ENCODE peak calls at places on chromosomes 5 and 9, in nine cellular contexts. P is mucosa of gallbladder; J is NCI-H524; X is NCI-H748 treated with DMSO at 0.1 percent for 48 hours; O is activated gamma-delta T cell treated with Interleukin-2 at 50 U/mL for 16 hours; S is AG04449; A is T-helper 2 cell; V is stimulated activated CD8-positive, alpha-beta memory T cell treated with anti-CD3 and anti-CD28 coated beads, Interleukin-7, amount 100 ng/mL, for 24 hours; G is stimulated activated CD4-positive, alpha-beta T cell treated with anti-CD3 and anti-CD28 coated beads, Interleukin-15, amount 100 ng/mL, for 24 hours. K is an unnamed sample.

GRCh38 chr9:3035594-3036389 is 191.9 kb upstream of the PUM3 start:
- DNase-seq in P (no peak), S (no peak), V (no peak), O (no peak), J (peak; percentile 82), X (no peak), A (no peak), G (no peak), K (no peak)

GRCh38 chr5:173204185-173204979 is 30.6 kb downstream of the NKX2-5 start:
- DNase-seq in X (no peak), G (peak; percentile 19), S (no peak), J (peak; percentile 11), A (no peak), P (no peak), V (no peak), O (no peak), K (no peak)

GRCh38 chr9:2727966-2728613 is 10.8 kb downstream of the KCNV2 start:
- DNase-seq in P (peak; percentile 39), A (no peak), J (peak; percentile 74), X (peak; percentile 84), O (no peak), S (no peak), V (no peak), G (no peak), K (no peak)

GRCh38 chr5:122323738-122324137 is 11.7 kb downstream of the SNCAIP start:
- DNase-seq in V (no peak), G (no peak), X (no peak), S (no peak), P (no peak), J (no peak), O (no peak), A (no peak), K (no peak)

GRCh38 chr9:104858271-104858670 is 69.7 kb downstream of the ABCA1 start:
- DNase-seq in V (no peak), P (no peak), X (no peak), G (no peak), J (no peak), A (no peak), S (no peak), O (no peak), K (no peak)

GRCh38 chr9:15136646-15137045 is 170.4 kb downstream of the TTC39B start:
- DNase-seq in P (no peak), O (no peak), J (peak; percentile 59), A (no peak), X (no peak), S (no peak), G (peak; percentile 3), V (no peak), K (no peak)

GRCh38 chr5:13994606-13995336 is 50.3 kb upstream of the DNAH5 start:
- DNase-seq in J (peak; percentile 41), V (no peak), P (no peak), A (no peak), G (no peak), O (no peak), X (no peak), S (no peak), K (no peak)

GRCh38 chr9:7545766-7546165 is 253.8 kb downstream of the DMAC1 start:
- DNase-seq in O (no peak), P (no peak), A (no peak), X (no peak), V (no peak), G (no peak), S (no peak), J (no peak), K (no peak)

GRCh38 chr9:137163101-137163661 is 6.7 kb downstream of the LRRC26 start:
- DNase-seq in O (no peak), P (no peak), S (no peak), V (no peak), X (no peak), A (no peak), J (no peak), G (no peak), K (no peak)

GRCh38 chr9:10806873-10807272 is 194.1 kb upstream of the PTPRD start:
- DNase-seq in X (no peak), V (no peak), J (no peak), G (no peak), S (no peak), O (no peak), A (no peak), P (no peak), K (no peak)

GRCh38 chr5:68456756-68457217 is 241.2 kb downstream of the PIK3R1 start:
- DNase-seq in P (peak; percentile 85), J (no peak), V (no peak), X (no peak), G (no peak), O (no peak), A (no peak), S (no peak), K (no peak)

GRCh38 chr5:64784451-64785025 is 15.8 kb downstream of the CWC27 start:
- DNase-seq in J (peak; percentile 63), O (peak; percentile 70), P (peak; percentile 81), A (peak; percentile 14), V (peak; percentile 44), S (peak; percentile 49), X (peak; percentile 64), G (peak; percentile 79), K (peak; percentile 55)

GRCh38 chr5:148979104-148979723 is 83.6 kb downstream of the SH3TC2 start:
- DNase-seq in G (no peak), V (no peak), X (no peak), O (no peak), S (no peak), J (no peak), P (peak; percentile 50), A (no peak), K (peak; percentile 86)

K was measured in lower lobe of right lung.